ENCODE peak calls at places on chromosomes 6 and 20, in six cellular contexts. K is lower lobe of right lung, D is pancreas, T is thyroid gland, J is stomach, G is prostate gland. Y is an unnamed sample.
A peak's percentile ranks its signal among the peaks of the same experiment; 100 is the strongest.

GRCh38 chr6:89559487-89559886 is 79.1 kb downstream of the LYRM2 start:
- DNase-seq in J (no peak), D (no peak), G (no peak), K (no peak), T (no peak), Y (no peak)

GRCh38 chr20:23148721-23149570 is 62.8 kb upstream of the CD93 start:
- DNase-seq in T (no peak), K (no peak), J (peak; percentile 16), D (no peak), G (no peak), Y (no peak)

GRCh38 chr6:166007349-166008263 is 160.0 kb downstream of the TBXT start:
- DNase-seq in K (no peak), D (peak; percentile 72), T (peak; percentile 92), J (peak; percentile 67), G (no peak), Y (peak; percentile 71)

GRCh38 chr20:21090738-21091120 is 15.4 kb downstream of the LINC00237 start:
- DNase-seq in D (no peak), T (no peak), J (no peak), K (no peak), G (no peak), Y (no peak)

GRCh38 chr6:40937491-40937890 is 101.5 kb downstream of the UNC5CL start:
- DNase-seq in T (peak; percentile 53), K (no peak), D (no peak), J (no peak), G (no peak), Y (no peak)

GRCh38 chr6:43939281-43940070 is 169.5 kb downstream of the VEGFA start:
- DNase-seq in K (no peak), J (peak; percentile 25), T (peak; percentile 67), G (no peak), D (no peak), Y (peak; percentile 19)

GRCh38 chr20:59669451-59669850 is 65.1 kb downstream of the PHACTR3 start:
- DNase-seq in D (no peak), J (no peak), T (no peak), K (no peak), G (no peak), Y (no peak)

GRCh38 chr6:116206231-116206903 is 47.5 kb downstream of the TSPYL4 start:
- DNase-seq in J (no peak), T (no peak), G (no peak), K (no peak), D (no peak), Y (no peak)

GRCh38 chr6:90197854-90198496 is 98.7 kb downstream of the BACH2 start:
- DNase-seq in T (peak; percentile 43), D (no peak), K (peak; percentile 60), G (no peak), J (no peak), Y (no peak)

GRCh38 chr6:169783971-169784930 is 32.8 kb downstream of the ERMARD start:
- DNase-seq in T (no peak), G (no peak), J (no peak), K (no peak), D (no peak), Y (no peak)

GRCh38 chr6:170026272-170027110 is 264.4 kb downstream of the DLL1 start:
- DNase-seq in D (peak; percentile 85), K (peak; percentile 87), J (peak; percentile 93), T (peak; percentile 93), G (peak; percentile 90), Y (no peak)

GRCh38 chr6:165566088-165566828 is 96.8 kb downstream of the PDE10A start:
- DNase-seq in T (no peak), J (no peak), D (no peak), G (no peak), K (no peak), Y (no peak)

GRCh38 chr6:157518399-157519250 is 137.6 kb downstream of the ZDHHC14 start:
- DNase-seq in G (no peak), T (peak; percentile 32), J (no peak), D (no peak), K (no peak), Y (no peak)

GRCh38 chr20:51463560-51463959 is 79.0 kb downstream of the NFATC2 start:
- DNase-seq in T (no peak), G (no peak), D (no peak), K (no peak), J (no peak), Y (no peak)

GRCh38 chr6:157235600-157236039 is 87.7 kb downstream of the TMEM242 start:
- DNase-seq in G (no peak), J (peak; percentile 59), D (peak; percentile 80), K (no peak), T (peak; percentile 58), Y (peak; percentile 64)

GRCh38 chr20:47927385-47927851 is 142.1 kb upstream of the SULF2 start:
- DNase-seq in D (no peak), J (no peak), T (no peak), K (no peak), G (peak; percentile 89), Y (no peak)

GRCh38 chr6:37004044-37004984 is 1.1 kb upstream of the FGD2 start:
- DNase-seq in G (no peak), T (peak; percentile 98), K (no peak), J (no peak), D (no peak), Y (no peak)

GRCh38 chr20:19783966-19784401 is 25.9 kb downstream of the RIN2 start:
- DNase-seq in K (peak; percentile 55), D (no peak), J (peak; percentile 36), T (peak; percentile 62), G (peak; percentile 46), Y (peak; percentile 65)

GRCh38 chr6:165678429-165678828 is 15.4 kb upstream of the PDE10A start:
- DNase-seq in J (no peak), T (no peak), G (no peak), K (no peak), D (no peak), Y (no peak)

DNA sequence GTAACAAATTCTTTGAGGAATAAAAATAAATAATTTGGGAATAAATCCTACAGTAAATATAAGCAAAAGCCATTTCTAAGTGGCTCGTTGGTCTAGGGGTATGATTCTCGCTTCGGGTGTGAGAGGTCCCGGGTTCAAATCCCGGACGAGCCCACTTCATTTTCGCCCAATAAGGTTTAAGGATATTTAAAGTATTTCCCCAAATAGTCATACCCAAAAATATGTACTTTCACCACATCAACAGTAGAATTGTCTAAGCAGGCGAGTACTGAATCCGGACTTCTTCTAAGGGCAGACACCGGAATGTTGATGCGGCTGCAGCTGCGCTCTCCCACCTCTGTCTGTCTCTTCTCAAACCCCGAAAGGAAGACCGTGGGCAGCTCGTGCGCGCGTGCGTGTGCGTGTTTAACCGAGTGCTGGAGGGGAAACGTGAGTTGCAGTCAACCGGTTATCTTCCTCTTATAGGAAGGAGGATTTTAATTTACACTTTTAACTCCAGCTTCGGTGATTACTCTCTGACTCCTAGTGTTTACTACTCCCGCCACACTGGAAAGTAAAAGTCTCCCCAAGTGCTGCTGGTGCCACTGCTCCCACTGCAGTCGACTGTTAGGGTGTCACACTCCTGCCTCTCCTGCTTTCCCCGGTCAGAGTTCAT is 155.7 kb upstream of the PRSS16 start:
- DNase-seq in K (no peak), D (no peak), G (no peak), J (no peak), T (no peak), Y (no peak)
- H3K27me3 ChIP-seq in K (peaks cover 42% of the 10 kb centered on the region), D (no peaks in the 10 kb centered on the region), G (no peaks in the 10 kb centered on the region), J (peaks cover 44% of the 10 kb centered on the region), T (peaks cover 3% of the 10 kb centered on the region), Y (peaks cover 100% of the 10 kb centered on the region)

GRCh38 chr6:5215181-5215580 is 45.6 kb downstream of the LYRM4 start:
- DNase-seq in J (no peak), K (no peak), D (no peak), T (no peak), G (no peak), Y (no peak)
- H3K4me3 ChIP-seq in J (no peak overlapping the region), K (no peak overlapping the region), D (no peak overlapping the region), T (no peak overlapping the region), G (no peak overlapping the region), Y (no peak overlapping the region)

DNA sequence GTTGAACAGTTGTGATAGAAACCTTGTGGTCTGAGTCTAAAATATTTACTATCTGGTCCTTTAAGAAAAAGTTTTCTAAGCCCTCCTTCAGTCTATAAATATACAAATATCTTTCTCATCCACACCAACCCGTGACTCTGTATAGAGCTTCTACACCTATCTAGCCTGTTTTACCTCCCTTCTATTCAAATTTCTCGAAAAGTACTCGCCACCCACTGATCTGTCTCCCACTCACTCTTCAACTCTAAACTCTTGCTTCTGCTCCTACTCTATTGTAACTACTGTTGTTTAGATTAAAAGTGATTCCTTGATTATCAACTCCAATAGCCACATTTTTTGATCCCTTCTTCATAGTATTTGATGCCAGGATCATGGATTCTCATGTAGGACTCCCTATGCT is 329.4 kb upstream of the MAN1A1 start:
- DNase-seq in D (no peak), T (no peak), J (no peak), G (no peak), K (no peak), Y (no peak)
- TF ChIP-seq CTCF in D (no peak), T (no peak), J (no peak), G (no peak), K (no peak), Y (no peak)

DNA sequence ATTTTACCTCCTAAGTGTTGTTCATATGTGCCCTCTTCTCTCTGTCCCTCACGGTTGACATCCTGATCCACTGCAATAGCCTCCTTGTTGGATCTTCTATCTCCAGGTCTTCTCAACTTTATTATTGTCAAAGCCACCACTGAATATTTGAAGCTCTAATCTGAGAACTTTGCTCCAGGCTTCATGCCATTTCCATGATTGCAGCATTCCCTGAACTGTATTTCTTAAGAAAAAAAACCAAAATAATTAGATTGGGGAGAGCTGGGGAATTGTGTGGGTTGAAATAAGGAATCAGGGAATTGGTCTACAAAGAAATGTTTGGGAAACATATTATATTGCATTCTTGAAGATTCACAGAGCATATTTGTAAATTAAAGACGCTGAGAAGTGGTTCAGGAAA is 2.5 kb upstream of the STX7 start:
- DNase-seq in D (no peak), G (no peak), K (no peak), T (no peak), J (no peak), Y (no peak)
- H3K27me3 ChIP-seq in D (no peaks in the 10 kb centered on the region), G (no peaks in the 10 kb centered on the region), K (no peaks in the 10 kb centered on the region), T (no peaks in the 10 kb centered on the region), J (no peaks in the 10 kb centered on the region), Y (no peaks in the 10 kb centered on the region)

DNA sequence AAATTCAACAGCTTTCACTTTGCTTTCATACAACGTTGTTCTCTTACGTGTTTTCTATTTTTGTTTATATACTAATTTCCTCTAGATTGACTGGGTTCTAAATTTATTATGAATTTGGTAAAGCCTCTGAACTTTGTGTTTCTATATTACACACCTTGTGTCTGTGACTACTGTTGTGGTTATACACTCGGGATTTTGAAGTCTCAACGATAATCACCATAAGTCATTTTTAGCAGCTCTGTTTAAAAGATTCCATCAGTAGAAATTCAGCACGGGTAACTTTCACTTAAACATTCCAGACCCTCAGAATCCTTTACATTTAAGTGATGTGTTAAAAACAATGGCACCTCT is 31.8 kb upstream of the HBS1L start:
- DNase-seq in G (no peak), J (no peak), K (no peak), T (no peak), D (no peak), Y (no peak)
- H3K4me3 ChIP-seq in G (no peak overlapping the region), J (no peak overlapping the region), K (no peak overlapping the region), T (no peak overlapping the region), D (no peak overlapping the region), Y (no peak overlapping the region)

DNA sequence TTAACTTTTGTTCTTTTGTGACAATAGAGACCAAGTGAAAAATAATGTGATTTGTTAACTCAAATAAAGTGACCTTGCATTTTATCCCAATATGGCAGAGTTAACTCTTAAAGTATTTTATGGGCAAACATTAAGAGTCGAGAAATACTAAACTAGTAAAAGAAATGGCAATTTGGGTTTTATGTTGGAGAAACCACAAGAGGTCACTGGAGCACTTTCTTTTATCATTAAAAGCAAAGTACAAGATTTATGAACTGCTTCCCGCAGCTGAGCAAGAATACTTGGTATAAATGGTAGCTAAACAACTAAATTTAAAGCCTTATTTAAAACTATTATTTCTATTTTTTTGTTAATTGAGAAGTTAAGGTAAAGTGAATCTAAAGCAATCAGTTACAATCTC is 33.5 kb upstream of the MCM9 start:
- DNase-seq in T (no peak), K (no peak), G (no peak), J (no peak), D (no peak), Y (no peak)
- TF ChIP-seq CTCF in T (no peak), K (peak; percentile 32), G (peak; percentile 49), J (no peak), D (no peak), Y (peak; percentile 65)